ENCODE peak calls at places on chromosomes 4 and X, in five cellular contexts. One of them, this sample, is unnamed. For H3K4me1, the result is how much of the 10 kb centered on the place peaks cover.

GRCh38 chr4:147192679-147193078 is 247.0 kb upstream of the TTC29 start:
- DNase-seq in endodermal cell: no peak
- DNase-seq in IMR-90: no peak
- DNase-seq in GM23248: no peak
- DNase-seq in kidney: no peak
- DNase-seq in this sample: peak

GRCh38 chr4:8938137-8938536 is 66.5 kb upstream of the HMX1 start:
- DNase-seq in endodermal cell: no peak
- DNase-seq in IMR-90: no peak
- DNase-seq in GM23248: no peak
- DNase-seq in kidney: no peak
- DNase-seq in this sample: no peak

GRCh38 chr4:142846729-142847606 is 867 bp upstream of the INPP4B start:
- DNase-seq in endodermal cell: peak
- DNase-seq in IMR-90: no peak
- DNase-seq in GM23248: peak
- DNase-seq in kidney: peak
- DNase-seq in this sample: no peak

GRCh38 chrX:4225086-4225485 is 511.6 kb upstream of the PRKX start:
- DNase-seq in endodermal cell: no peak
- DNase-seq in IMR-90: no peak
- DNase-seq in GM23248: no peak
- DNase-seq in kidney: no peak
- DNase-seq in this sample: peak

GRCh38 chr4:98642991-98643426 is 15.4 kb downstream of the TSPAN5 start:
- DNase-seq in endodermal cell: no peak
- DNase-seq in IMR-90: peak
- DNase-seq in GM23248: peak
- DNase-seq in kidney: no peak
- DNase-seq in this sample: peak

GRCh38 chrX:107825698-107826285 is at the start of gene MID2:
- DNase-seq in endodermal cell: peak
- DNase-seq in IMR-90: no peak
- DNase-seq in GM23248: peak
- DNase-seq in kidney: peak
- DNase-seq in this sample: peak

GRCh38 chr4:102552781-102553180 is 51.6 kb downstream of the NFKB1 start:
- DNase-seq in endodermal cell: no peak
- DNase-seq in IMR-90: no peak
- DNase-seq in GM23248: no peak
- DNase-seq in kidney: no peak
- DNase-seq in this sample: peak

GRCh38 chr4:155822572-155822971 is 43.5 kb downstream of the ASIC5 start:
- DNase-seq in endodermal cell: no peak
- DNase-seq in IMR-90: peak
- DNase-seq in GM23248: no peak
- DNase-seq in kidney: no peak
- DNase-seq in this sample: peak

GRCh38 chr4:127239902-127240575 is 392.7 kb upstream of the INTU start:
- DNase-seq in endodermal cell: no peak
- DNase-seq in IMR-90: no peak
- DNase-seq in GM23248: no peak
- DNase-seq in kidney: no peak
- DNase-seq in this sample: peak

GRCh38 chr4:171266666-171267065 is 546.5 kb upstream of the GALNTL6 start:
- DNase-seq in endodermal cell: no peak
- DNase-seq in IMR-90: no peak
- DNase-seq in GM23248: no peak
- DNase-seq in kidney: no peak
- DNase-seq in this sample: no peak

GRCh38 chr4:18051281-18051680 is 29.7 kb upstream of the LCORL start:
- DNase-seq in endodermal cell: no peak
- DNase-seq in IMR-90: peak
- DNase-seq in GM23248: peak
- DNase-seq in kidney: no peak
- DNase-seq in this sample: peak

GRCh38 chrX:13110427-13111324 is 66.3 kb upstream of the FAM9C start:
- DNase-seq in endodermal cell: no peak
- DNase-seq in IMR-90: peak
- DNase-seq in GM23248: peak
- DNase-seq in kidney: peak
- DNase-seq in this sample: peak

GRCh38 chr4:82954212-82954611 is 53.7 kb downstream of the THAP9 start:
- DNase-seq in endodermal cell: no peak
- DNase-seq in IMR-90: no peak
- DNase-seq in GM23248: no peak
- DNase-seq in kidney: no peak
- DNase-seq in this sample: no peak

GRCh38 chrX:19904778-19905367 is 17.5 kb upstream of the SH3KBP1 start:
- DNase-seq in endodermal cell: no peak
- DNase-seq in IMR-90: peak
- DNase-seq in GM23248: peak
- DNase-seq in kidney: no peak
- DNase-seq in this sample: peak

GRCh38 chr4:8355306-8355705 is 85.2 kb downstream of the ACOX3 start:
- DNase-seq in endodermal cell: no peak
- DNase-seq in IMR-90: peak
- DNase-seq in GM23248: no peak
- DNase-seq in kidney: no peak
- DNase-seq in this sample: peak

GRCh38 chrX:22314692-22315091 is 42.0 kb downstream of the CBLL2 start:
- DNase-seq in endodermal cell: peak
- DNase-seq in IMR-90: peak
- DNase-seq in GM23248: no peak
- DNase-seq in kidney: no peak
- DNase-seq in this sample: no peak

GRCh38 chr4:78653655-78654054 is 102.1 kb downstream of the ANXA3 start:
- DNase-seq in endodermal cell: no peak
- DNase-seq in IMR-90: peak
- DNase-seq in GM23248: peak
- DNase-seq in kidney: no peak
- DNase-seq in this sample: peak

GRCh38 chr4:113070755-113071154 is 21.3 kb downstream of the ANK2 start:
- DNase-seq in endodermal cell: no peak
- DNase-seq in IMR-90: no peak
- DNase-seq in GM23248: no peak
- DNase-seq in kidney: no peak
- DNase-seq in this sample: no peak

GRCh38 chrX:33726281-33727160 is 405.6 kb downstream of the FAM47A start:
- DNase-seq in endodermal cell: peak
- DNase-seq in IMR-90: no peak
- DNase-seq in GM23248: no peak
- DNase-seq in kidney: peak
- DNase-seq in this sample: no peak

GRCh38 chr4:7831330-7831729 is 108.3 kb downstream of the AFAP1 start:
- DNase-seq in endodermal cell: no peak
- DNase-seq in IMR-90: peak
- DNase-seq in GM23248: peak
- DNase-seq in kidney: no peak
- DNase-seq in this sample: peak

GRCh38 chrX:108464604-108465003 is 25.0 kb downstream of the COL4A5 start:
- DNase-seq in endodermal cell: no peak
- DNase-seq in IMR-90: no peak
- DNase-seq in GM23248: no peak
- DNase-seq in kidney: no peak
- DNase-seq in this sample: peak

GRCh38 chrX:39675619-39676018 is 422.1 kb downstream of the BCOR start:
- DNase-seq in endodermal cell: no peak
- DNase-seq in IMR-90: no peak
- DNase-seq in GM23248: peak
- DNase-seq in kidney: peak
- DNase-seq in this sample: no peak

GRCh38 chr4:154732669-154733068 is 11.1 kb upstream of the LRAT start:
- DNase-seq in endodermal cell: no peak
- DNase-seq in IMR-90: no peak
- DNase-seq in GM23248: no peak
- DNase-seq in kidney: no peak
- DNase-seq in this sample: no peak

GRCh38 chrX:41313419-41313818 is 20.5 kb upstream of the DDX3X start:
- DNase-seq in endodermal cell: no peak
- DNase-seq in IMR-90: peak
- DNase-seq in GM23248: peak
- DNase-seq in kidney: no peak
- DNase-seq in this sample: peak

GRCh38 chr4:89312066-89312465 is 4.5 kb upstream of the GPRIN3 start:
- DNase-seq in endodermal cell: no peak
- DNase-seq in IMR-90: no peak
- DNase-seq in GM23248: peak
- DNase-seq in kidney: no peak
- DNase-seq in this sample: no peak

GRCh38 chr4:89319756-89320155 is 12.2 kb upstream of the GPRIN3 start:
- DNase-seq in endodermal cell: no peak
- DNase-seq in IMR-90: no peak
- DNase-seq in GM23248: no peak
- DNase-seq in kidney: no peak
- DNase-seq in this sample: no peak

GRCh38 chr4:89316187-89316586 is 8.6 kb upstream of the GPRIN3 start:
- DNase-seq in endodermal cell: no peak
- DNase-seq in IMR-90: no peak
- DNase-seq in GM23248: peak
- DNase-seq in kidney: no peak
- DNase-seq in this sample: peak

GRCh38 chr4:89314291-89314690 is 6.7 kb upstream of the GPRIN3 start:
- DNase-seq in endodermal cell: no peak
- DNase-seq in IMR-90: no peak
- DNase-seq in GM23248: peak
- DNase-seq in kidney: no peak
- DNase-seq in this sample: no peak

GRCh38 chr4:89316931-89317366 is 9.3 kb upstream of the GPRIN3 start:
- DNase-seq in endodermal cell: no peak
- DNase-seq in IMR-90: peak
- DNase-seq in GM23248: peak
- DNase-seq in kidney: no peak
- DNase-seq in this sample: peak
- H3K4me3 ChIP-seq in endodermal cell: no peak
- H3K4me3 ChIP-seq in IMR-90: no peak
- H3K4me3 ChIP-seq in GM23248: no peak
- H3K4me3 ChIP-seq in kidney: no peak
- H3K4me3 ChIP-seq in this sample: no peak

GRCh38 chr4:145523117-145523516 is 41.5 kb downstream of the SMAD1 start:
- DNase-seq in endodermal cell: no peak
- DNase-seq in IMR-90: peak
- DNase-seq in GM23248: peak
- DNase-seq in kidney: no peak
- DNase-seq in this sample: no peak
- H3K4me1 ChIP-seq in endodermal cell: under half
- H3K4me1 ChIP-seq in IMR-90: under half
- H3K4me1 ChIP-seq in GM23248: under half
- H3K4me1 ChIP-seq in kidney: under half
- H3K4me1 ChIP-seq in this sample: under half

GRCh38 chr4:87109945-87110344 is 110.5 kb downstream of the KLHL8 start:
- DNase-seq in endodermal cell: no peak
- DNase-seq in IMR-90: no peak
- DNase-seq in GM23248: no peak
- DNase-seq in kidney: no peak
- DNase-seq in this sample: no peak

GRCh38 chr4:87109121-87109520 is 111.3 kb downstream of the KLHL8 start:
- DNase-seq in endodermal cell: no peak
- DNase-seq in IMR-90: no peak
- DNase-seq in GM23248: no peak
- DNase-seq in kidney: no peak
- DNase-seq in this sample: no peak

GRCh38 chr4:87112063-87112462 is 108.4 kb downstream of the KLHL8 start:
- DNase-seq in endodermal cell: no peak
- DNase-seq in IMR-90: peak
- DNase-seq in GM23248: no peak
- DNase-seq in kidney: no peak
- DNase-seq in this sample: no peak

GRCh38 chr4:87105101-87105852 is 115.1 kb downstream of the KLHL8 start:
- DNase-seq in endodermal cell: no peak
- DNase-seq in IMR-90: no peak
- DNase-seq in GM23248: no peak
- DNase-seq in kidney: no peak
- DNase-seq in this sample: no peak

DNA sequence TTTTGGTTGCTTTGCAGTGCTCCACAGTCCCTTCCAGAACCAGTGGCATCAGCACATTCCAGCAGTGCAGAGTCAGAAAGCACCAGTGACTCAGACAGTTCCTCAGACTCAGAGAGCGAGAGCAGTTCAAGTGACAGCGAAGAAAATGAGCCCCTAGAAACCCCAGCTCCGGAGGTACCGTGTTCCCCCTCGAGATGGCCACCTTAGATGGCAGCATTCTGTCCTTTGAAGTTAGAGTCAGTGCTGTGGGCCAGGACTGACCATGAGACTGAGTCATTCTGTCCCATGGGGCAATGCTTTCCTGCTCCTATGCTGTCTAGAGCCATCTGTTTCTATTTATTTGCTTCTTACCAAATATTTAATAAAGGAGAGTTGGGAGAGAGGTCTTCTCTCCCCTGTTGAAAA is 112.3 kb downstream of the KLHL8 start:
- DNase-seq in endodermal cell: no peak
- DNase-seq in IMR-90: peak
- DNase-seq in GM23248: peak
- DNase-seq in kidney: no peak
- DNase-seq in this sample: peak
- H3K9ac ChIP-seq in endodermal cell: no peak
- H3K9ac ChIP-seq in IMR-90: no peak
- H3K9ac ChIP-seq in GM23248: peak
- H3K9ac ChIP-seq in kidney: no peak
- H3K9ac ChIP-seq in this sample: peak

GRCh38 chr4:135510582-135510981 is 1309.0 kb upstream of the PABPC4L start:
- DNase-seq in endodermal cell: no peak
- DNase-seq in IMR-90: no peak
- DNase-seq in GM23248: no peak
- DNase-seq in kidney: no peak
- DNase-seq in this sample: no peak

DNA sequence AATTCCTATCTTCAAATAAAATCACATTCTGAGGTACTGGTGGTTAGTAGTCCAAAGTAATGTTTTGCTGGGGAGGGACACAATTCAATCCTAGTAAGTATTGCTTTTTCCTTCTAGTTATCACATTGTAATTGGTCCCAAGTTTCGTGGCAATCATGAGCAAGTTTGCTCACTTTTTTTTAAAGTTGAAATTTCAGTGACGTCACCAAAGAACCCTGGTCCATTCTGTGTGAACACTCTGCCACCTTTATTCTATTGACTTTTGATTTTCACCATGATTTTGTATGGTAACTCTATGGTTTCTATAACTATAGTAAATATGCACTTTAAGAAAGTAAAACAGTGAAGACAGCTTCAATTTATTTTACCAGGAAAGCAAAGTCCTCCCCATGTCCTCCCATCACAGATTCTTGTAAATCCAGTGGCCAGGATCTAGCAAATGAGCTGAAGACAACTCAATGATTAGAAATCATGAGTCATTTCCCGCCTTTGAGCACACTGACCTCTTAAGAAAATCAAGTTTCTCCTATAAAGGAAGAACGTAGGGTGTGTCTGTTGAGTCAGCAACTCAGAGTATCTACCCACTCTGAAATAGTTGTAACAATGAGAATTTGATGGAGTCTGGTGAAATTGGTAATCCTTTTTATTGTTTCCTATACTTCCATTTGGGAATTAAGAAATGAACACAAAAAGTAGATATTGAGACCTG is 1306.6 kb upstream of the PABPC4L start:
- DNase-seq in endodermal cell: no peak
- DNase-seq in IMR-90: peak
- DNase-seq in GM23248: peak
- DNase-seq in kidney: no peak
- DNase-seq in this sample: peak
- H3K4me3 ChIP-seq in endodermal cell: no peak
- H3K4me3 ChIP-seq in IMR-90: no peak
- H3K4me3 ChIP-seq in GM23248: no peak
- H3K4me3 ChIP-seq in kidney: no peak
- H3K4me3 ChIP-seq in this sample: no peak

GRCh38 chr4:185656467-185656890 is 121.2 kb upstream of the PDLIM3 start:
- DNase-seq in endodermal cell: peak
- DNase-seq in IMR-90: peak
- DNase-seq in GM23248: peak
- DNase-seq in kidney: peak
- DNase-seq in this sample: peak
- H3K4me1 ChIP-seq in endodermal cell: under half
- H3K4me1 ChIP-seq in IMR-90: under half
- H3K4me1 ChIP-seq in GM23248: under half
- H3K4me1 ChIP-seq in kidney: under half
- H3K4me1 ChIP-seq in this sample: under half